ENCODE peak calls at places on chromosomes 6 and 20, in seven cellular contexts. J, I, A, M, V, R and Z are unnamed samples.

GRCh38 chr6:10569392-10570127 is 48.4 kb downstream of the GCNT2 start:
- DNase-seq in J (no peak), I (no peak), A (no peak), M (no peak), V (no peak), R (no peak), Z (no peak)

GRCh38 chr6:91681341-91681740 is 1094.5 kb upstream of the MAP3K7 start:
- DNase-seq in J (no peak), I (no peak), A (no peak), M (no peak), V (no peak), R (no peak), Z (no peak)

GRCh38 chr6:117600008-117600743 is 2.1 kb downstream of the GOPC start:
- DNase-seq in J (no peak), I (no peak), A (no peak), M (peak; percentile 22), V (peak; percentile 25), R (no peak), Z (no peak)

GRCh38 chr6:49145280-49145679 is 317.8 kb downstream of the MMUT start:
- DNase-seq in J (no peak), I (no peak), A (no peak), M (no peak), V (no peak), R (no peak), Z (no peak)

GRCh38 chr20:11569163-11569562 is 348.5 kb upstream of the BTBD3 start:
- DNase-seq in J (no peak), I (no peak), A (no peak), M (no peak), V (no peak), R (no peak), Z (no peak)

GRCh38 chr20:5095454-5095853 is 24.3 kb downstream of the PCNA start:
- DNase-seq in J (no peak), I (no peak), A (no peak), M (no peak), V (no peak), R (no peak), Z (no peak)

GRCh38 chr6:150604467-150604866 is 4.8 kb downstream of the PLEKHG1 start:
- DNase-seq in J (no peak), I (no peak), A (no peak), M (no peak), V (no peak), R (no peak), Z (no peak)

GRCh38 chr6:88179692-88180091 is 13.5 kb upstream of the CNR1 start:
- DNase-seq in J (no peak), I (no peak), A (no peak), M (no peak), V (no peak), R (no peak), Z (no peak)

GRCh38 chr20:59010321-59010994 is 3.4 kb upstream of the CTSZ start:
- DNase-seq in J (no peak), I (no peak), A (peak; percentile 47), M (no peak), V (peak; percentile 61), R (no peak), Z (no peak)

GRCh38 chr6:162705736-162706135 is 21.8 kb downstream of the PRKN start:
- DNase-seq in J (no peak), I (no peak), A (no peak), M (no peak), V (no peak), R (no peak), Z (no peak)

GRCh38 chr20:18909254-18909653 is 95.7 kb downstream of the SCP2D1 start:
- DNase-seq in J (no peak), I (no peak), A (no peak), M (no peak), V (no peak), R (no peak), Z (no peak)

GRCh38 chr20:37463726-37464125 is 57.3 kb upstream of the NNAT start:
- DNase-seq in J (no peak), I (no peak), A (no peak), M (no peak), V (no peak), R (no peak), Z (no peak)

GRCh38 chr6:69019832-69020231 is 384.8 kb downstream of the ADGRB3 start:
- DNase-seq in J (no peak), I (no peak), A (no peak), M (peak; percentile 3), V (peak; percentile 7), R (no peak), Z (no peak)

GRCh38 chr6:140909620-140910019 is 1223.1 kb upstream of the GJE1 start:
- DNase-seq in J (no peak), I (no peak), A (no peak), M (peak; percentile 47), V (no peak), R (no peak), Z (no peak)

GRCh38 chr6:15585936-15586335 is 76.9 kb downstream of the DTNBP1 start:
- DNase-seq in J (no peak), I (no peak), A (no peak), M (no peak), V (no peak), R (no peak), Z (no peak)

GRCh38 chr6:137698636-137699035 is 168.4 kb upstream of the TNFAIP3 start:
- DNase-seq in J (no peak), I (no peak), A (no peak), M (no peak), V (no peak), R (no peak), Z (no peak)

GRCh38 chr6:11427827-11428245 is 109.7 kb upstream of the TMEM170B start:
- DNase-seq in J (no peak), I (no peak), A (no peak), M (no peak), V (peak; percentile 56), R (no peak), Z (no peak)

GRCh38 chr20:835220-836045 is 1.9 kb downstream of the FAM110A start:
- DNase-seq in J (no peak), I (no peak), A (no peak), M (no peak), V (no peak), R (peak; percentile 70), Z (no peak)

GRCh38 chr6:70119218-70119835 is 183.6 kb downstream of the COL9A1 start:
- DNase-seq in J (no peak), I (no peak), A (peak; percentile 50), M (no peak), V (no peak), R (no peak), Z (no peak)

GRCh38 chr6:78910611-78911134 is 43.3 kb downstream of the IRAK1BP1 start:
- DNase-seq in J (no peak), I (peak; percentile 77), A (peak; percentile 60), M (peak; percentile 33), V (no peak), R (no peak), Z (no peak)

GRCh38 chr6:142820336-142821016 is 124.5 kb downstream of the HIVEP2 start:
- DNase-seq in J (no peak), I (no peak), A (no peak), M (no peak), V (no peak), R (no peak), Z (no peak)

GRCh38 chr6:30814137-30815084 is 69.9 kb upstream of the DDR1 start:
- DNase-seq in J (no peak), I (peak; percentile 80), A (no peak), M (peak; percentile 67), V (peak; percentile 91), R (peak; percentile 33), Z (peak; percentile 56)

GRCh38 chr6:147279423-147279822 is 75.2 kb downstream of the STXBP5 start:
- DNase-seq in J (peak; percentile 26), I (peak; percentile 16), A (no peak), M (peak; percentile 70), V (no peak), R (no peak), Z (peak; percentile 18)

GRCh38 chr6:11224252-11224965 is 8.1 kb downstream of the NEDD9 start:
- DNase-seq in J (no peak), I (no peak), A (no peak), M (no peak), V (peak; percentile 82), R (no peak), Z (no peak)

GRCh38 chr6:163284151-163284550 is 130.4 kb upstream of the QKI start:
- DNase-seq in J (no peak), I (no peak), A (no peak), M (no peak), V (no peak), R (no peak), Z (no peak)

GRCh38 chr20:63095718-63096654 is 89.2 kb upstream of the BHLHE23 start:
- DNase-seq in J (no peak), I (no peak), A (peak; percentile 38), M (no peak), V (no peak), R (no peak), Z (no peak)

GRCh38 chr6:42088101-42088591 is 37.8 kb downstream of the TAF8 start:
- DNase-seq in J (no peak), I (no peak), A (no peak), M (no peak), V (peak; percentile 86), R (no peak), Z (no peak)

GRCh38 chr6:68876792-68877493 is 241.9 kb downstream of the ADGRB3 start:
- DNase-seq in J (no peak), I (peak; percentile 11), A (no peak), M (peak; percentile 62), V (no peak), R (no peak), Z (peak; percentile 1)

GRCh38 chr20:63955846-63956663 is at the start of gene UCKL1:
- DNase-seq in J (peak; percentile 50), I (peak; percentile 94), A (peak; percentile 91), M (peak; percentile 95), V (peak; percentile 72), R (peak; percentile 92), Z (peak; percentile 51)

GRCh38 chr6:3789018-3789895 is 37.7 kb upstream of the PXDC1 start:
- DNase-seq in J (peak; percentile 49), I (no peak), A (no peak), M (peak; percentile 51), V (peak; percentile 41), R (no peak), Z (no peak)

GRCh38 chr6:17454316-17455005 is 61.1 kb downstream of the CAP2 start:
- DNase-seq in J (peak; percentile 93), I (peak; percentile 32), A (no peak), M (peak; percentile 74), V (no peak), R (no peak), Z (no peak)

GRCh38 chr6:27791182-27791939 is 120.8 kb downstream of the OR2B2 start:
- DNase-seq in J (peak; percentile 39), I (peak; percentile 62), A (no peak), M (peak; percentile 88), V (peak; percentile 85), R (peak; percentile 68), Z (no peak)